ENCODE peak calls at places on chromosomes 1 and 21, in seven cellular contexts. N is spleen, W is cardiac muscle cell, G is heart left ventricle, A is K562, V is A549, X is upper lobe of right lung. L is an unnamed sample.

GRCh38 chr1:77281491-77282186 is at the start of gene AK5:
- DNase-seq in N (peak), W (peak), G (peak), A (no peak), V (peak), X (peak), L (no peak)

GRCh38 chr21:38319781-38320180 is 63.0 kb downstream of the KCNJ15 start:
- DNase-seq in N (no peak), W (no peak), G (no peak), A (no peak), V (no peak), X (no peak), L (no peak)

GRCh38 chr21:46064870-46065214 is 33.1 kb upstream of the COL6A2 start:
- DNase-seq in N (no peak), W (no peak), G (no peak), A (no peak), V (no peak), X (peak), L (peak)

GRCh38 chr1:81287681-81288080 is 513.1 kb upstream of the ADGRL2 start:
- DNase-seq in N (no peak), W (peak), G (no peak), A (no peak), V (no peak), X (no peak), L (no peak)

GRCh38 chr1:205319081-205320018 is 2.2 kb downstream of the NUAK2 start:
- DNase-seq in N (peak), W (peak), G (peak), A (no peak), V (peak), X (peak), L (no peak)

GRCh38 chr1:105793541-105794146 is 1262.8 kb upstream of the PRMT6 start:
- DNase-seq in N (no peak), W (peak), G (no peak), A (peak), V (peak), X (no peak), L (no peak)

GRCh38 chr21:46151989-46152938 is 3.1 kb downstream of the FTCD start:
- DNase-seq in N (peak), W (no peak), G (peak), A (no peak), V (no peak), X (peak), L (peak)

GRCh38 chr1:228871314-228872061 is 136.2 kb downstream of the RHOU start:
- DNase-seq in N (no peak), W (no peak), G (no peak), A (no peak), V (no peak), X (no peak), L (no peak)

GRCh38 chr1:98277111-98277510 is 356.3 kb upstream of the DPYD start:
- DNase-seq in N (no peak), W (peak), G (no peak), A (no peak), V (peak), X (no peak), L (no peak)

GRCh38 chr1:23200885-23201284 is 16.4 kb downstream of the HTR1D start:
- DNase-seq in N (no peak), W (no peak), G (no peak), A (peak), V (peak), X (no peak), L (no peak)

GRCh38 chr1:35390600-35391494 is 122.3 kb downstream of the ZMYM4 start:
- DNase-seq in N (no peak), W (no peak), G (no peak), A (peak), V (no peak), X (no peak), L (no peak)

GRCh38 chr1:91075233-91076135 is 53.6 kb upstream of the ZNF644 start:
- DNase-seq in N (no peak), W (peak), G (no peak), A (peak), V (no peak), X (no peak), L (no peak)

GRCh38 chr1:29803486-29803885 is 567.2 kb downstream of the PTPRU start:
- DNase-seq in N (no peak), W (no peak), G (no peak), A (no peak), V (no peak), X (no peak), L (peak)

GRCh38 chr1:243580072-243580471 is 270.0 kb downstream of the AKT3 start:
- DNase-seq in N (no peak), W (peak), G (no peak), A (no peak), V (no peak), X (no peak), L (no peak)

GRCh38 chr21:42679319-42679981 is 26.0 kb downstream of the PDE9A start:
- DNase-seq in N (peak), W (no peak), G (no peak), A (no peak), V (no peak), X (no peak), L (no peak)

GRCh38 chr1:24315391-24315790 is 3.8 kb upstream of the GRHL3 start:
- DNase-seq in N (no peak), W (no peak), G (no peak), A (no peak), V (no peak), X (no peak), L (no peak)

GRCh38 chr1:77348561-77348960 is 66.7 kb downstream of the AK5 start:
- DNase-seq in N (no peak), W (no peak), G (no peak), A (no peak), V (no peak), X (no peak), L (no peak)

GRCh38 chr1:214233856-214234634 is 46.9 kb upstream of the SMYD2 start:
- DNase-seq in N (no peak), W (no peak), G (no peak), A (no peak), V (no peak), X (no peak), L (no peak)

GRCh38 chr1:27575861-27576331 is 28.0 kb downstream of the AHDC1 start:
- DNase-seq in N (peak), W (peak), G (peak), A (no peak), V (peak), X (peak), L (no peak)

GRCh38 chr1:236907205-236907604 is 97.0 kb downstream of the MT1HL1 start:
- DNase-seq in N (no peak), W (no peak), G (no peak), A (peak), V (no peak), X (no peak), L (no peak)

GRCh38 chr1:248047008-248047407 is 372 bp downstream of the OR2L3 start:
- DNase-seq in N (no peak), W (no peak), G (no peak), A (no peak), V (no peak), X (no peak), L (no peak)

GRCh38 chr1:37090671-37091070 is 56.4 kb upstream of the GRIK3 start:
- DNase-seq in N (no peak), W (no peak), G (no peak), A (no peak), V (no peak), X (no peak), L (no peak)

GRCh38 chr1:48543854-48544253 is 71.8 kb upstream of the SPATA6 start:
- DNase-seq in N (no peak), W (no peak), G (no peak), A (no peak), V (no peak), X (no peak), L (no peak)

GRCh38 chr1:114339379-114339778 is 171.6 kb downstream of the TRIM33 start:
- DNase-seq in N (no peak), W (no peak), G (no peak), A (no peak), V (no peak), X (no peak), L (no peak)

GRCh38 chr1:1788646-1789431 is 10.6 kb upstream of the NADK start:
- DNase-seq in N (no peak), W (peak), G (no peak), A (peak), V (peak), X (no peak), L (no peak)
- TF ChIP-seq CTCF in N (no peak), W (peak), G (peak), A (peak), V (no peak), X (peak), L (peak)

GRCh38 chr1:209674957-209675566 is at the start of gene G0S2:
- DNase-seq in N (peak), W (peak), G (peak), A (peak), V (no peak), X (peak), L (no peak)
- TF ChIP-seq CTCF in N (no peak), W (no peak), G (no peak), A (no peak), V (no peak), X (no peak), L (no peak)

GRCh38 chr1:17755120-17755519 is at the start of gene ACTL8:
- DNase-seq in N (peak), W (no peak), G (no peak), A (peak), V (peak), X (no peak), L (no peak)
- TF ChIP-seq CTCF in N (no peak), W (peak), G (no peak), A (peak), V (no peak), X (peak), L (peak)

GRCh38 chr1:44170281-44170823 is 28.9 kb upstream of the KLF18 start:
- DNase-seq in N (no peak), W (peak), G (no peak), A (no peak), V (no peak), X (no peak), L (no peak)

GRCh38 chr1:44168520-44169098 is 27.2 kb upstream of the KLF18 start:
- DNase-seq in N (no peak), W (no peak), G (no peak), A (no peak), V (peak), X (no peak), L (no peak)
- TF ChIP-seq CTCF in N (no peak), W (no peak), G (no peak), A (peak), V (no peak), X (no peak), L (no peak)

DNA sequence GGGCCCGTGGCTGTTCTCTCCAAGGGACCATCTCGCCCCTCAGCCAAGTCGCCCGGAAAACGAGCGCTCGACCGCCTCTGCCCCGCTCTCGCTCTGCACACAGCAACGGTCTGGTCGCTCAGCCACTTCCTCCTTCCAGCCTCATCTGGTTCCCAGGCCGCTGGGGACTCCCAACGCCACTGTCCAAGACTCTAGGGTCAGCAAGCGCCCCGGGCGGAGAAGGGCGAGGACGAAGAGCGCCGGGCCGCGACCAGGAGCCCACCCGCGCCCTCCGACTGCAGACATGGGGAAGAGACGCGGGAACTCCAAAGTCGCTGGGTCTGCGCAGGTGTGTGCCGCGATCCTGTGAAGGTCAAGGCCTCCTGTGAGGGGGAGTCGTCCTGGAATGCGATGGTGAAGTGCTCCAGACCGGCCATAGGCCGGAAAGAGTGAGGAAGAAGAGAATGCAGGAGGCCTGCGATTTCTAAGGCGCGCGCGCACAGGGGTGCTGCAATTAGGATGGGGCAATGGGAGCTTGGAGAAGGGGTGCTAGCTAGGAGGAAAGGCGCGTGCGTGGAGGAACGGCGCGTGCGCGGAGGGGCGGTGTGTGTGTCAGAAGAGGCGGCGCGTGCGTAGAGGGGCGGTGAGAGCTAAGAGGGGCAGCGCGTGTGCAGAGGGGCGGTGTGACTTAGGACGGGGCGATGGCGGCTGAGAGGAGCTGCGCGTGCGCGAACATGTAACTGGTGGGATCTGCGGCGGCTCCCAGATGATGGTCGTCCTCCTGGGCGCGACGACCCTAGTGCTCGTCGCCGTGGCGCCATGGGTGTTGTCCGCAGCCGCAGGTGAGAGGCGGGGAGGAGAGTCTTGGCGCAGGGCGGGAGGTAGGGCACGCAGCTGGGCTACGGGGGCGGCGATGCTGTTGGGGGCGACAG is at the start of gene IFNAR1:
- DNase-seq in N (peak), W (peak), G (peak), A (peak), V (peak), X (peak), L (peak)
- TF ChIP-seq CTCF in N (no peak), W (no peak), G (no peak), A (no peak), V (no peak), X (no peak), L (peak)

GRCh38 chr1:232597721-232598120 is 32.2 kb downstream of the SIPA1L2 start:
- DNase-seq in N (no peak), W (no peak), G (no peak), A (no peak), V (no peak), X (no peak), L (no peak)

GRCh38 chr1:232600430-232601258 is 29.3 kb downstream of the SIPA1L2 start:
- DNase-seq in N (no peak), W (no peak), G (no peak), A (no peak), V (no peak), X (no peak), L (no peak)

GRCh38 chr1:232598133-232598532 is 31.8 kb downstream of the SIPA1L2 start:
- DNase-seq in N (no peak), W (no peak), G (no peak), A (no peak), V (no peak), X (no peak), L (no peak)

GRCh38 chr1:232599178-232600041 is 30.5 kb downstream of the SIPA1L2 start:
- DNase-seq in N (no peak), W (no peak), G (no peak), A (no peak), V (no peak), X (no peak), L (no peak)

DNA sequence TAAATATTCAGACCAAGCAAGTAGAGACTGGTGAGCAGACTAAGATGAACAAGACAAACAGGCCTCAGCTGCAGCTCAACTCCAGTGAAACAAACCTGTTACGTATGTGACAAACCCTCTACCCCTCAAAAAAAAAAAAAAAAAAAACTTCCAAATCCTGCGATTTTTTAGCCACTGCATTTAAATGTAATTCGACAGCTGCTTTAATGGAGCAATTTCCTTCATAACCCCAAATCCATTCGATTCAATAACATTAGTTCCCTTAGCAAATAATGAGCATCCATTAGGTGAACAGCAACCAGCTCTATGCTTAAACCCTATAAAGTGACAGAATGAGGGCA is 31.1 kb downstream of the SIPA1L2 start:
- DNase-seq in N (no peak), W (no peak), G (no peak), A (no peak), V (no peak), X (no peak), L (no peak)
- TF ChIP-seq CTCF in N (no peak), W (no peak), G (no peak), A (no peak), V (no peak), X (no peak), L (no peak)

DNA sequence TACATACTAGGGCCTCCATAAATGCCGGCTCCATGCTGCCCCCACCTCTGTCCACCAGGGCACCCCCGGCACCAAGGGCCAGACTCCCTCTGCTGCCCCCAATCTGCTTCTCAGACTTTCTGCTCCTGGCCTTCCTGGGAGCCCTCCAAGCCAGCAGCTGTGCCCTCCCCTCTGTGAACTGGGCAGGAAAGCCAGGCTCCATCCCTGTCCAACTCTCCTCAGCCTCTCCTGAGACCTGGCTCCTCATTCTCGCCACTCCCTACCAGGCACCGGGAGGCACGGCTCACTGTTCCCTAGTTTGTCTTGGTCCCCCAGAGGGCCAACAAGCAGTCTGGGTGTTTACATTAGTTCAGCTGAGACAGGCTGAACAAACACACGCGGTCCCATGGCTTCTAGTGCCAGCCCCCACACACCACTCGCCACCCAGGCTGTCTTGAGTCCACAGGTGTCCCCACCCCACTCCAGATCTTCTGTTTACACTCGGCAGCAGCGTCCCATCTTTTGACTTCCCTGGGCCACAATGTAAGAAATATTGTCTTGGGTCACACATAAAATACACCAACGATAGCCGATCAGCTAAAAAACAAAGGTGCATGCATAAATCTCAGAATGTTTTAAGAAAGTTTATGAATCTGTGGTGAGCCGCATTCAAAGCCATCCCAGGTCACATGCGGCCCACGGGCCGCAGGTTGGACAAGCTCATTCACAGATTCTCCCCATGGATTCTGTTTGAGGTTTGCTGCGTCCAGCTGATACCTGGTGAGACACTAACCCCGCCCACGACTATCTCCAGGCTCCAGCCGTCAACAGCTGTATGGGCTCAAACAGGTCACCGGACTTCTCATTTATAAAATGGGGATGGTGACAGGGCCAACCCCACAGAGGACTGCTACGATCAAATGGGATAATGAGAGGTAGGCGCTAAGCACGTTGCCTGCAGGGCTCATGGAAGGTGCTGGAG is 29.5 kb upstream of the ECE1 start:
- DNase-seq in N (no peak), W (no peak), G (no peak), A (peak), V (peak), X (no peak), L (no peak)
- TF ChIP-seq CTCF in N (no peak), W (peak), G (no peak), A (peak), V (no peak), X (peak), L (peak)

DNA sequence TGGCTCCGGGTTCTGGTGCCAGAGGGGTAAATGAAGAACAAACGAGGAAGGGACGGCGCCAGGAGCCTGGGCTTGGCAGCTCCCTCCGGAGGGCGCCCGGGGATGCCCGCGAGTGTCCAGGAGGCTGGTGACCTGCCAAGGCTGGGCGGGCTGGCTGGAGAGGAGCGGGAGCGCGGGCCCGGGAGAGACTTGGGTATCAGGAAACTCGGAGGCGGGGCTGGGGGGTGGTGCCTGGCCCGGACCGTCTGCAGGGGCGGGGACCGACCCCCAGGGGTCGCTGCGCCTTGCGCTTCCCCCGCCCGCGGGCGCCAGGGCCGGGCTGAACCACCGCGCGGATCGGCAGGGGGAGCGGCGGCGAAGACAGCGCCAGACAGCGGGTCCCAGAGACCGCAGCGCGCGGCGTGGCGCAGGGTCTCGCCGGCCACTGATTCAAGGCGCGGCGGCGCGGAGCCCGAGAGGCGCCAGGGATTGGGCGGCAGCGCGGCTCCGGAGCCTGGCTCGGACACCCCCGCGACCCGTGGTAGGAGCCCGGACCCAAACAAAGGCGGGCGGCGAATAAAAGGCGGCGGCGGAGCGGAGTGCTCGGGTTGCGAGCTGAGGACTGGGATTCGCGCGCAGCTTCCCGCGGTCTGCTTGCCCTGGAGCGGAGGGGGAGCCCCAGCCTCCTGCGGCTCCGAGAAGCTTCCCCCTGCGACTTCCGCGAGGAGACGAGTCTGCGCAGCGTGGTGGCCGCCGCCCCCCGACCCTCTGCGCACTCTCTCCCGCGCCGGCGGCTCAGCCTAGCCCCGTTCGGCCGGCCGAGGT is at the start of gene DISP3:
- DNase-seq in N (peak), W (peak), G (peak), A (peak), V (peak), X (peak), L (no peak)
- TF ChIP-seq CTCF in N (no peak), W (peak), G (peak), A (peak), V (peak), X (peak), L (peak)